ENCODE peak calls at places on chromosomes 3 and 15, in seven cellular contexts. D is frontal cortex; Y is heart left ventricle; Q is hypothalamus; L is stimulated activated CD4-positive, alpha-beta T cell treated with anti-CD3 and anti-CD28 coated beads, Interleukin-2, amount 100 ng/mL, for 24 hours; P is sigmoid colon; W is NCI-H774. K is an unnamed sample.

GRCh38 chr3:64463981-64464380 is 223.8 kb downstream of the ADAMTS9 start:
- DNase-seq in D (no peak), Q (no peak), W (no peak), P (no peak), Y (no peak), L (no peak), K (no peak)

GRCh38 chr15:63446260-63446659 is 58.1 kb upstream of the USP3 start:
- DNase-seq in W (no peak), P (no peak), D (no peak), Y (no peak), Q (no peak), L (no peak), K (no peak)

GRCh38 chr3:197224034-197224444 is 74.4 kb downstream of the DLG1 start:
- DNase-seq in W (peak; percentile 34), D (peak; percentile 5), L (no peak), Y (no peak), P (no peak), Q (no peak), K (no peak)

GRCh38 chr3:159356606-159357005 is 554.8 kb downstream of the MFSD1 start:
- DNase-seq in P (no peak), Q (no peak), L (no peak), Y (no peak), W (no peak), D (peak; percentile 2), K (no peak)

GRCh38 chr15:85470549-85471271 is 90.3 kb downstream of the AKAP13 start:
- DNase-seq in P (no peak), Y (no peak), Q (no peak), L (no peak), W (no peak), D (no peak), K (no peak)

GRCh38 chr15:66595937-66596545 is 30.2 kb upstream of the LCTL start:
- DNase-seq in Q (no peak), P (no peak), W (no peak), Y (no peak), D (no peak), L (no peak), K (no peak)

GRCh38 chr15:28021281-28022039 is 77.7 kb downstream of the OCA2 start:
- DNase-seq in P (no peak), Q (peak; percentile 66), Y (peak; percentile 61), W (peak; percentile 90), D (no peak), L (no peak), K (peak; percentile 32)

GRCh38 chr15:101031203-101031602 is 112.0 kb downstream of the LRRK1 start:
- DNase-seq in Y (peak; percentile 11), W (peak; percentile 37), P (peak; percentile 46), Q (no peak), D (no peak), L (no peak), K (no peak)

GRCh38 chr3:44411031-44411645 is 66.3 kb downstream of the ZNF445 start:
- DNase-seq in Q (no peak), D (no peak), L (no peak), W (no peak), P (no peak), Y (no peak), K (no peak)

GRCh38 chr3:134579266-134579665 is 71.6 kb downstream of the KY start:
- DNase-seq in W (no peak), Q (no peak), L (no peak), Y (no peak), P (no peak), D (no peak), K (no peak)

GRCh38 chr3:190773948-190774347 is 88.5 kb downstream of the GMNC start:
- DNase-seq in D (no peak), L (no peak), Y (peak; percentile 66), P (no peak), W (no peak), Q (no peak), K (no peak)

GRCh38 chr3:63687569-63688233 is 35.2 kb downstream of the SNTN start:
- DNase-seq in Q (no peak), P (no peak), L (no peak), D (no peak), Y (no peak), W (no peak), K (no peak)

GRCh38 chr3:37402351-37402750 is 228.0 kb upstream of the LRRFIP2 start:
- DNase-seq in Y (no peak), D (no peak), W (no peak), Q (no peak), P (no peak), L (no peak), K (no peak)

GRCh38 chr3:10577521-10577920 is 72.1 kb upstream of the ATP2B2 start:
- DNase-seq in W (no peak), L (no peak), P (no peak), Y (no peak), D (no peak), Q (no peak), K (no peak)

GRCh38 chr3:125367403-125368230 is 7.5 kb downstream of the ZNF148 start:
- DNase-seq in Y (no peak), W (no peak), L (no peak), D (no peak), Q (no peak), P (no peak), K (no peak)

GRCh38 chr3:41120461-41120860 is 78.8 kb upstream of the CTNNB1 start:
- DNase-seq in Y (no peak), D (no peak), L (no peak), P (no peak), W (no peak), Q (no peak), K (no peak)

GRCh38 chr3:177351195-177351594 is 153.9 kb upstream of the TBL1XR1 start:
- DNase-seq in Y (no peak), L (no peak), D (no peak), P (no peak), W (no peak), Q (no peak), K (no peak)

GRCh38 chr3:28916713-28917499 is 364.0 kb upstream of the RBMS3 start:
- DNase-seq in W (no peak), D (no peak), Y (peak; percentile 65), P (peak; percentile 83), L (no peak), Q (peak; percentile 50), K (peak; percentile 23)

GRCh38 chr3:153372326-153372725 is 210.3 kb downstream of the RAP2B start:
- DNase-seq in L (no peak), P (no peak), Y (no peak), Q (no peak), W (no peak), D (no peak), K (no peak)

GRCh38 chr15:100727291-100727851 is 125.0 kb downstream of the ASB7 start:
- DNase-seq in L (no peak), Q (no peak), P (no peak), Y (no peak), W (no peak), D (no peak), K (no peak)

GRCh38 chr3:132317229-132317948 is at the start of gene ACP3:
- DNase-seq in Y (peak; percentile 63), Q (peak; percentile 2), P (no peak), D (no peak), W (no peak), L (no peak), K (no peak)

GRCh38 chr3:108513961-108514360 is 3.6 kb upstream of the MYH15 start:
- DNase-seq in P (no peak), Y (no peak), L (no peak), W (no peak), D (no peak), Q (no peak), K (no peak)

GRCh38 chr3:124981472-124981871 is 46.9 kb upstream of the MUC13 start:
- DNase-seq in W (no peak), L (no peak), D (no peak), P (no peak), Y (no peak), Q (no peak), K (no peak)

GRCh38 chr15:66323312-66323928 is 30.1 kb downstream of the DIS3L start:
- DNase-seq in P (peak; percentile 27), Y (no peak), L (no peak), D (no peak), Q (no peak), W (no peak), K (no peak)

GRCh38 chr3:107077391-107077790 is 299.8 kb upstream of the CCDC54 start:
- DNase-seq in D (no peak), L (no peak), Q (no peak), W (no peak), P (no peak), Y (no peak), K (no peak)

GRCh38 chr3:41708176-41708575 is 253.7 kb downstream of the ULK4 start:
- DNase-seq in Q (no peak), W (no peak), Y (no peak), D (no peak), P (no peak), L (no peak), K (no peak)

GRCh38 chr3:113668015-113668414 is 28.4 kb downstream of the USF3 start:
- DNase-seq in Q (no peak), L (no peak), P (no peak), D (no peak), W (no peak), Y (no peak), K (no peak)

GRCh38 chr3:169297214-169297613 is 366.3 kb downstream of the MECOM start:
- DNase-seq in D (no peak), L (no peak), P (no peak), Q (no peak), W (no peak), Y (no peak), K (no peak)